ENCODE peak calls at places on chromosomes 11 and 22, in four cellular contexts. E is cardiac fibroblast, I is spleen, M is neural progenitor cell. X is an unnamed sample.

GRCh38 chr11:130834886-130835285 is 81.4 kb downstream of the SNX19 start:
- DNase-seq in E (no peak), I (no peak), M (no peak), X (no peak)

GRCh38 chr22:42794551-42795510 is 62.2 kb downstream of the ARFGAP3 start:
- DNase-seq in E (no peak), M (peak), I (peak), X (peak)

GRCh38 chr22:36971305-36971704 is 47.9 kb downstream of the TST start:
- DNase-seq in M (no peak), E (no peak), I (no peak), X (no peak)

GRCh38 chr11:82523141-82523540 is 210.5 kb downstream of the FAM181B start:
- DNase-seq in E (no peak), I (no peak), M (peak), X (peak)

GRCh38 chr22:47275479-47276218 is 513.2 kb downstream of the TBC1D22A start:
- DNase-seq in I (no peak), M (no peak), E (peak), X (no peak)

GRCh38 chr11:73240190-73240781 is 22.2 kb downstream of the P2RY2 start:
- DNase-seq in M (peak), E (peak), I (peak), X (no peak)

GRCh38 chr22:21837184-21837979 is 30.1 kb downstream of the MAPK1 start:
- DNase-seq in E (peak), M (peak), I (no peak), X (no peak)

GRCh38 chr22:50672471-50673230 is at the start of gene SHANK3:
- DNase-seq in E (peak), I (peak), M (no peak), X (no peak)

GRCh38 chr11:66359662-66360087 is 11.9 kb downstream of the SLC29A2 start:
- DNase-seq in E (no peak), M (no peak), I (peak), X (no peak)

GRCh38 chr11:8261921-8262551 is 1.6 kb downstream of the LMO1 start:
- DNase-seq in E (no peak), M (no peak), I (peak), X (no peak)

GRCh38 chr11:127629200-127629599 is 628.6 kb upstream of the KIRREL3 start:
- DNase-seq in M (no peak), I (no peak), E (no peak), X (no peak)

GRCh38 chr11:36566407-36567053 is 1.3 kb upstream of the RAG1 start:
- DNase-seq in E (no peak), I (no peak), M (no peak), X (no peak)

GRCh38 chr11:126310229-126310991 is 6.5 kb downstream of the DCPS start:
- DNase-seq in M (peak), E (peak), I (peak), X (peak)

GRCh38 chr11:3380706-3381570 is 2.0 kb upstream of the ZNF195 start:
- DNase-seq in I (no peak), E (peak), M (peak), X (no peak)

DNA sequence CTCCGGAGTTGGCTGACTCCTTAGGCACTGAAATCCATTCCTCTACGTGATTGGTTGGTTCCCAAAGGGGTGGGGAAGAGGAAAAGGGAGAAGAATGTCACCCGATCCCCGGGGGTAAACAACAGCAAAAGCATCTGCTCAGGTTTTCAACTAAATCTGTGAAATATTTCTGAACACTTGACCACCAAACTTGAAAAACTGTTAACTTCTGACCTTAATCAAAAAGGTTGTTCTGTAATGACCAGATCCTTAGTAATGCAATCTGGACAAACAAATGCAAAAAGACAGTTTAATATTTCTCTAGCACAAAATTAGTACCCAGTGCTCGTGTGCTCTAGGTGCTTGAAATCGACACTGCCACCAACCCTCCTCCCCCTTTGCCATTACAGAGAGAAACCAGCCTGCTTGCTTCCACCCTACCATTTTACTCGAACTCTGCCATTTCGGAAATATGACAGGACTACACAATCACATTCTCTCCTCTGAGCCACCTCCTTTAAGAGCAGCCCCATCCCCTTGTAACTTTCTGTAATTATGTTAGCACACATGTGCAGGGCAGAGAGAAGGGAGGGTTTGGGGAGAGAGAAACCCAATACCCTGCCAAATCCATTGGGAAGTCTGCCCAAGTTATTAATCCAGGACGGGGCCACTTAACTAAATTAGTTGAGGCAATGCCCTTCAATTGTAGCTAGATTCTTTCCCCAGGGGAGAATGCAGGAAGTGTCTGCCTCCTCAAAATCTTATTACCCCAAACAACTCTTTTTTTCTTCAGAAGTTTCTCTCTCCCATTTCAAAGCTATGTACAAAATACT is 113.8 kb downstream of the RBFOX2 start:
- DNase-seq in I (no peak), E (peak), M (peak), X (peak)
- H3K4me3 ChIP-seq in I (peak), E (peak), M (peak), X (peak)

GRCh38 chr11:125062931-125063428 is at the start of gene SLC37A2:
- DNase-seq in M (peak), E (peak), I (peak), X (peak)

GRCh38 chr11:125064070-125064469 is 965 bp downstream of the SLC37A2 start:
- DNase-seq in E (no peak), I (no peak), M (no peak), X (no peak)

GRCh38 chr11:125062196-125062930 is 742 bp upstream of the SLC37A2 start:
- DNase-seq in M (no peak), E (no peak), I (no peak), X (no peak)

GRCh38 chr11:125061237-125061636 is 1.9 kb upstream of the SLC37A2 start:
- DNase-seq in E (no peak), M (no peak), I (no peak), X (no peak)

DNA sequence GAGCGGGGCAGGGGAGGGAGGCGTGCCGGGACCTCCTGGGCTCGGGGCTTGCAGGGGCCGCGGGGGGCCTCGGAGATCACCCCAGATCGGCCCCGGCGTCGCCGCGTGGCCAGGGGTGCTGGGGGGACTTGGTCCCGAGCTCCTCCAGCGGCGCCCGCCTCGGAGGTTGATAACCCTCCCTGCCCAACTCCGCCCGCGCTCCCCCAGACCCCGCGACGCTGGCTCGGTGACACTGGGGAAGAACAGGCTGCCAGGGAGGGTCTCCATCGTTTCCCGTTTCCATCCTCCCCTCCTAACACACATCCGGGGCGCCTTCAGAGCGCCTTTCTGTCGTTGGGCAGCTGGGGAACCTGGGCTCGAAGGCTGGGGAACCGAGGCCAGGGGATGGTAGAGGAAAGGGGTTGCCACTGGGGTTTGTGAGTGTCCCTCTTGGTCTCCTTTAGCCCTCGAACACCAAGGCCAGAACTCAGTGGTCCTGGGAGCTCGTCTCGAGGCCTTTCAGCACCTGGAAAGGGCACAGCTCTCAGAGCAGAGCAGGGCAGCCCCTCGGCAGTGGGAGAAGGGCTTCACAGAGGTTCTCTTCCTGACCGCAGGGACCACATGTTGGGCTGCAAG is 431 bp downstream of the SLC37A2 start:
- DNase-seq in I (peak), E (no peak), M (peak), X (no peak)
- TF ChIP-seq CTCF in I (no peak), E (no peak), M (no peak), X (no peak)

DNA sequence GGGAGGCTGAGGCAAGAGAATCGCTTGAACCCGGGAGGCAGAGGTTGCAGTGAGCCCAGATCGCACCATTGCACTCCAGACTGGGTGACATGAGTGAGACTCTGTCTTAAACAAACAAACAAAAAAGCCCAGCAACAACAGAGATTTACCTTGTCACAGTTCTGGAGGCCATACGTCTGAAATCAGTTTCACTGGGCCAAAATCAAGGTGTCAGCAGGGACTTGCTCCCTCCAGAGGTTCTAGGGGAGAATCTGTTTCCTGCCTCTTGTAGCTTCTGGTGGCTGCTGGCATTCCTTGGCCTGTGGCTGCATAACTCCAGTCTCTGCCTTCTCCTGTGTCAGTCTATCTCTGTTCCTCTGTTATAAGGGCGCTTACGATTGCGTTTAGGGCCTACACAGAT is 1.5 kb downstream of the DDX10 start:
- DNase-seq in M (no peak), E (peak), I (no peak), X (no peak)
- H3K4me3 ChIP-seq in M (peak), E (no peak), I (no peak), X (no peak)

GRCh38 chr11:92152245-92152644 is 72.4 kb upstream of the FAT3 start:
- DNase-seq in M (no peak), I (no peak), E (no peak), X (no peak)
- TF ChIP-seq CTCF in M (peak), I (no peak), E (no peak), X (no peak)

GRCh38 chr11:13207270-13207664 is 70.3 kb upstream of the BMAL1 start:
- DNase-seq in I (no peak), E (peak), M (no peak), X (no peak)
- H3K4me3 ChIP-seq in I (no peak), E (no peak), M (no peak), X (no peak)

DNA sequence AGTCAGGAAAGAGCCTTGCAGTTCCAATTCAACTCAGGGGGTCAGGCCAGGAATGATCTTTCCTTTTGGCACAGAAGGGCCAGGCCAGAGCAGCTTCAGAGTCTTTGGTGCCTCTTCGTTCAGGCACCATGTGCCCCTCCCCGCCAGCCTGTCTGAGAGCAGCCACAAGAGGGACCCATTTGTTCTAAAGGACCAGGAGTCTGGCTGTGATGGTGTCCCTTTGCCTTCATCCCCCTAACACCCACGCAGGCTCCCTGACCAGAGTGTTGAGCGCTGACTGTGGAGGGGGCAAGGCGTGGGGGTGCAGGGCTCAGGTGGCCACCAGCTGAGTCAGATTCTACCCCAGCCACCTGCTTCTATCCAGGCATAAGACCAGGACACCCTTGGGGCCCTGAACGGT is 156.4 kb downstream of the TTC17 start:
- DNase-seq in I (no peak), M (peak), E (no peak), X (peak)
- TF ChIP-seq CTCF in I (no peak), M (peak), E (peak), X (peak)

DNA sequence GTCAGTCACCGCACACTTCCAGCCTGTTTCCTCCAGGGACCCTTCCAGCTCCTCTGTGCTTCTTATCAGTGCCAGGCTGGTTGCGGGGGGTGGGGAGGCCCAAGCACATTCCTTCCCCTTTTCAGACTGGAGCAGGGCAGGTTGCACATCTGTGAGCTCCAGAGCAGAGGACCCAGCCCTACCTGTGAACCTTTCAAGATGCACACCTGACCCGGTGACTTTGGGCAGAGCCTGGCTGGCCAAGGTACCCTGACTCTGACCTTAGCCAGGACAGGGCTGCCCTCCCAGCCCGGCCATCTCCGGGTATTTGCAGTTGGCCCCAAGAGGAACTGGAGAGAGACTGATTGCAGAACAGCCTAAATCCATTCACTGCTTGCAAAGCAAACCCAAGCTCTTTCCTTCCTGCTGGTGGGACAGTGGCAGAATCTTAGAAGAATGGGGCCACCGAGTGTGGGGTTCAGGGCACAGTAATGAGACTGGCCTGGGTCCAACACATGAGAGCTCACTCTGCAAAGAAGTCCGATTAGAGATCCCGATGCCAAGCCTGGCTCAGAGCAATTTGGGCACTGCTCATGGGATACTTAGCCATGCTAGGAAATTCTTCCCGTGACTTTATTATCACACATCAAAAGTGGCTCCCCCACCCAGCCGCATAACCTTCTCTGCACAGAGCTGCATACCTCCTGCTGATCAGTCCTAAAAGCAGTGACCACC is 64.7 kb upstream of the CCND1 start:
- DNase-seq in M (no peak), I (no peak), E (no peak), X (no peak)
- H3K4me3 ChIP-seq in M (no peak), I (no peak), E (no peak), X (no peak)

GRCh38 chr22:44670220-44670983 is 31.6 kb upstream of the PRR5 start:
- DNase-seq in E (no peak), M (no peak), I (no peak), X (no peak)

GRCh38 chr22:44667829-44668189 is 34.2 kb upstream of the PRR5 start:
- DNase-seq in I (no peak), M (no peak), E (no peak), X (no peak)

GRCh38 chr22:44668886-44669724 is 32.9 kb upstream of the PRR5 start:
- DNase-seq in I (no peak), E (no peak), M (no peak), X (no peak)

GRCh38 chr22:44668190-44668885 is 33.7 kb upstream of the PRR5 start:
- DNase-seq in M (peak), I (peak), E (no peak), X (peak)

DNA sequence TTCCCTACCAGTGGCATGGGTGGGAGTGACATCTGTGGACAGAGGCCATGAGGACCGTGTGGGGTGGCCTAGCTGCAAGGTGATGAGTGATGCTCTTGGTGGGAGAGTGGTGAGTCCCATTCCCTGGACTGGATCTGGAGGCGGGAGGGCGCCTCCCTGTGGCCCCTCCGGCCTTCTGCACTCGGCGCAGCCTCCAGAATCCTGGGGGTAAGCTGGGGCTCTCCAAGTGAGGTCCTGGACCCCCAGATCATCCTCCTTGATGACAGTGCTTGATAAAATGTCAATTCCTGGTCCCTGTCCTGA is 32.3 kb upstream of the PRR5 start:
- DNase-seq in I (no peak), E (no peak), M (peak), X (peak)
- TF ChIP-seq CTCF in I (peak), E (peak), M (peak), X (peak)

GRCh38 chr22:41367039-41367679 is 14.6 kb upstream of the TEF start:
- DNase-seq in E (peak), M (peak), I (peak), X (peak)
- H3K4me3 ChIP-seq in E (no peak), M (no peak), I (peak), X (peak)

GRCh38 chr11:124891390-124891861 is 6.2 kb downstream of the ROBO4 start:
- DNase-seq in I (no peak), E (no peak), M (no peak), X (peak)
- TF ChIP-seq CTCF in I (no peak), E (peak), M (no peak), X (peak)